ENCODE peak calls at places on chromosomes 3 and 15, in four cellular contexts. L is endodermal cell, B is mammary epithelial cell, W is left lung. D is an unnamed sample.

GRCh38 chr3:156553705-156554356 is 1.1 kb downstream of the SSR3 start:
- DNase-seq in W (no peak), L (peak; percentile 49), B (peak; percentile 54), D (no peak)

GRCh38 chr3:29324180-29324651 is 43.3 kb downstream of the RBMS3 start:
- DNase-seq in L (no peak), B (peak; percentile 51), W (peak; percentile 45), D (peak; percentile 74)

GRCh38 chr3:183818706-183819624 is 6.4 kb downstream of the MAP6D1 start:
- DNase-seq in B (no peak), W (no peak), L (no peak), D (peak; percentile 60)

GRCh38 chr3:31213869-31214486 is 318.7 kb upstream of the STT3B start:
- DNase-seq in B (no peak), W (no peak), L (no peak), D (no peak)

GRCh38 chr3:151998744-151999143 is 125.3 kb downstream of the SUCNR1 start:
- DNase-seq in B (no peak), W (no peak), L (no peak), D (no peak)

GRCh38 chr3:142022381-142022780 is 127.0 kb downstream of the TFDP2 start:
- DNase-seq in W (no peak), B (no peak), L (no peak), D (no peak)

GRCh38 chr3:63864008-63864871 is 573 bp downstream of the ATXN7 start:
- DNase-seq in L (peak; percentile 66), W (peak; percentile 88), B (peak; percentile 9), D (peak; percentile 72)

GRCh38 chr3:117892431-117892841 is 1142.2 kb downstream of the IGSF11 start:
- DNase-seq in L (no peak), B (no peak), W (no peak), D (no peak)

GRCh38 chr3:172726370-172726769 is 15.5 kb upstream of the NCEH1 start:
- DNase-seq in W (no peak), B (no peak), L (no peak), D (no peak)

GRCh38 chr3:11845661-11846060 is 1.0 kb downstream of the TAMM41 start:
- DNase-seq in W (no peak), B (no peak), L (no peak), D (no peak)

GRCh38 chr15:26082069-26082832 is 219.1 kb upstream of the ATP10A start:
- DNase-seq in L (peak; percentile 99), B (peak; percentile 91), W (peak; percentile 96), D (peak; percentile 98)

GRCh38 chr3:187931111-187931510 is 185.8 kb upstream of the BCL6 start:
- DNase-seq in B (no peak), W (no peak), L (no peak), D (no peak)

GRCh38 chr15:59138243-59138642 is 33.3 kb downstream of the CCNB2 start:
- DNase-seq in B (no peak), W (no peak), L (peak; percentile 91), D (no peak)

GRCh38 chr3:157754415-157754814 is 251.2 kb upstream of the VEPH1 start:
- DNase-seq in B (no peak), L (no peak), W (no peak), D (no peak)

GRCh38 chr3:48477959-48478480 is 26.0 kb downstream of the SHISA5 start:
- DNase-seq in L (peak; percentile 44), W (no peak), B (no peak), D (peak; percentile 59)

GRCh38 chr3:137324114-137324513 is 366.3 kb downstream of the IL20RB start:
- DNase-seq in B (no peak), L (no peak), W (no peak), D (no peak)

GRCh38 chr3:5389057-5389456 is 201.6 kb downstream of the EDEM1 start:
- DNase-seq in B (peak; percentile 89), W (no peak), L (no peak), D (no peak)

GRCh38 chr3:171165499-171165921 is 139.0 kb upstream of the SLC2A2 start:
- DNase-seq in B (no peak), L (peak; percentile 57), W (no peak), D (no peak)

GRCh38 chr3:3196148-3196861 is 16.8 kb upstream of the CRBN start:
- DNase-seq in W (no peak), L (peak; percentile 76), B (no peak), D (no peak)

GRCh38 chr3:87000940-87001339 is 10.0 kb upstream of the VGLL3 start:
- DNase-seq in B (no peak), L (no peak), W (no peak), D (no peak)

GRCh38 chr3:123069021-123069381 is 2.2 kb downstream of the PDIA5 start:
- DNase-seq in W (no peak), L (peak; percentile 54), B (no peak), D (no peak)

GRCh38 chr3:188458761-188459160 is 304.8 kb downstream of the LPP start:
- DNase-seq in W (no peak), L (no peak), B (no peak), D (no peak)

GRCh38 chr3:25520926-25521559 is 93.0 kb downstream of the RARB start:
- DNase-seq in W (no peak), B (no peak), L (no peak), D (no peak)

GRCh38 chr3:127786358-127787070 is 35.8 kb downstream of the MGLL start:
- DNase-seq in L (no peak), B (no peak), W (peak; percentile 84), D (peak; percentile 83)

GRCh38 chr3:43288366-43288765 is 2.0 kb downstream of the SNRK start:
- DNase-seq in L (no peak), W (no peak), B (no peak), D (no peak)

GRCh38 chr3:36482880-36483279 is 102.6 kb downstream of the STAC start:
- DNase-seq in B (no peak), L (no peak), W (peak; percentile 55), D (no peak)

GRCh38 chr3:53846134-53846850 is at the start of the genes CHDH and IL17RB:
- DNase-seq in L (peak; percentile 90), W (peak; percentile 92), B (peak; percentile 32), D (no peak)

GRCh38 chr3:113783463-113783862 is 36.6 kb downstream of the ATP6V1A start:
- DNase-seq in L (no peak), W (no peak), B (peak; percentile 68), D (no peak)

GRCh38 chr3:45309876-45310275 is 78.5 kb upstream of the LARS2 start:
- DNase-seq in B (no peak), W (no peak), L (no peak), D (no peak)

GRCh38 chr15:65069179-65069578 is 1.4 kb upstream of the RASL12 start:
- DNase-seq in B (no peak), L (no peak), W (no peak), D (no peak)

GRCh38 chr3:126259411-126260391 is 79.3 kb upstream of the ALDH1L1 start:
- DNase-seq in B (no peak), L (peak; percentile 86), W (no peak), D (peak; percentile 86)

GRCh38 chr15:36294359-36294758 is 285.1 kb upstream of the CDIN1 start:
- DNase-seq in L (peak; percentile 45), W (no peak), B (no peak), D (no peak)

GRCh38 chr3:100412897-100413590 is 11.7 kb downstream of the LNP1 start:
- DNase-seq in L (no peak), W (no peak), B (no peak), D (no peak)

GRCh38 chr15:58274885-58275284 is 136.7 kb downstream of the AQP9 start:
- DNase-seq in L (no peak), B (no peak), W (no peak), D (no peak)

GRCh38 chr3:52244061-52244628 is 1.4 kb upstream of the PPM1M start:
- DNase-seq in L (no peak), W (peak; percentile 84), B (peak; percentile 81), D (peak; percentile 47)

DNA sequence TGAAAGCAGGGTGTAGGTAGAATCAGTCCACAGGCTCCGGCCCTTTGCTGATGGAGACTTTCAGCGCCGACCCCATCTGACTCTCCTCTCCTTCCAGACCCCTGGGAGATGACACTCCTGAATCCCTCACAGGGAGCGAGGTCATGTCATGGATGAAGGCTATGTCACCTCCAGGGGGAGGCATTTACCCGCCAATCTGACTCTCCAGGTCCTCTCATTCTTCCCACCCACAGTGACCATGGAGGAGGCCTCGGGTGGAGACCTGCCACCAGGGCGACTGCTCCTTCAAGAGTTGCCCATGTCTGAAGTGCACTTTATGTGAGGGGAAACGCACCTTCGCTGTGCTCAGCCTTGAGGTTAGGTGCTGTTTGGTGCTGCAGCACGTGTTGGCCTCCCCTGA is 112.7 kb downstream of the KLF13 start:
- DNase-seq in L (peak; percentile 83), B (no peak), W (no peak), D (no peak)
- TF ChIP-seq CTCF in L (peak; percentile 80), B (peak; percentile 39), W (no peak), D (no peak)

GRCh38 chr15:90437516-90437915 is 49.5 kb downstream of the IQGAP1 start:
- DNase-seq in B (no peak), L (no peak), W (no peak), D (no peak)
- H3K36me3 ChIP-seq in B (peaks cover 34% of the 10 kb centered on the region), L (peaks cover 81% of the 10 kb centered on the region), W (no peaks in the 10 kb centered on the region), D (peaks cover 46% of the 10 kb centered on the region)

GRCh38 chr15:98806275-98806895 is 158.0 kb downstream of the IGF1R start:
- DNase-seq in B (no peak), L (peak; percentile 45), W (no peak), D (no peak)

GRCh38 chr15:98803228-98804056 is 155.1 kb downstream of the IGF1R start:
- DNase-seq in W (no peak), L (no peak), B (peak; percentile 77), D (no peak)

GRCh38 chr15:98802187-98802586 is 153.8 kb downstream of the IGF1R start:
- DNase-seq in L (no peak), W (no peak), B (no peak), D (no peak)

GRCh38 chr15:98805434-98806274 is 157.3 kb downstream of the IGF1R start:
- DNase-seq in L (peak; percentile 63), W (no peak), B (no peak), D (no peak)

GRCh38 chr15:98804057-98804380 is 155.7 kb downstream of the IGF1R start:
- DNase-seq in B (no peak), L (no peak), W (no peak), D (no peak)
- TF ChIP-seq CTCF in B (peak; percentile 24), L (peak; percentile 58), W (peak; percentile 14), D (no peak)

GRCh38 chr15:68376447-68377060 is 55.4 kb downstream of the ITGA11 start:
- DNase-seq in W (no peak), B (no peak), L (peak; percentile 29), D (peak; percentile 34)
- H3K36me3 ChIP-seq in W (no peaks in the 10 kb centered on the region), B (no peaks in the 10 kb centered on the region), L (no peaks in the 10 kb centered on the region), D (no peaks in the 10 kb centered on the region)

GRCh38 chr3:27290760-27291159 is 78.4 kb downstream of the NEK10 start:
- DNase-seq in L (no peak), B (no peak), W (no peak), D (no peak)
- TF ChIP-seq CTCF in L (no peak), B (no peak), W (no peak), D (no peak)

D was measured in tibial artery.